ENCODE peak calls at places on chromosomes 12 and 14, in seven cellular contexts. L is endothelial cell of umbilical vein, K is neural progenitor cell, F is IMR-90, S is Karpas-422, T is HCT116, R is SK-N-SH. Q is an unnamed sample.

GRCh38 chr14:23306412-23307145 is at the start of gene BCL2L2:
- DNase-seq in R (peak), F (peak), L (peak), S (peak), T (peak), K (peak), Q (peak)

GRCh38 chr12:116360579-116361403 is 83.3 kb upstream of the MED13L start:
- DNase-seq in S (no peak), L (no peak), R (no peak), K (no peak), T (no peak), F (no peak), Q (no peak)

GRCh38 chr14:74621556-74621955 is 9.5 kb upstream of the LTBP2 start:
- DNase-seq in T (no peak), K (no peak), R (no peak), S (no peak), L (no peak), F (no peak), Q (no peak)

GRCh38 chr14:92877757-92878431 is 45.1 kb upstream of the CHGA start:
- DNase-seq in T (no peak), S (no peak), K (peak), F (no peak), R (no peak), L (peak), Q (peak)

GRCh38 chr14:79551591-79551990 is 659.7 kb downstream of the DIO2 start:
- DNase-seq in T (no peak), F (no peak), S (no peak), K (no peak), R (no peak), L (no peak), Q (peak)

GRCh38 chr12:81987351-81987750 is 228.2 kb upstream of the PPFIA2 start:
- DNase-seq in R (no peak), S (no peak), K (no peak), T (no peak), F (no peak), L (no peak), Q (no peak)

GRCh38 chr12:104454997-104455396 is 1.8 kb upstream of the CHST11 start:
- DNase-seq in S (no peak), F (peak), L (peak), T (peak), K (no peak), R (no peak), Q (no peak)

GRCh38 chr14:36513012-36513420 is 7.0 kb downstream of the NKX2-1 start:
- DNase-seq in L (no peak), K (peak), F (no peak), T (no peak), S (no peak), R (peak), Q (no peak)

GRCh38 chr14:35879654-35880249 is 53.6 kb downstream of the BRMS1L start:
- DNase-seq in K (peak), L (peak), F (peak), R (peak), T (peak), S (peak), Q (no peak)

GRCh38 chr14:105068818-105069217 is 3.6 kb upstream of the GPR132 start:
- DNase-seq in S (no peak), K (no peak), L (no peak), R (no peak), F (no peak), T (no peak), Q (no peak)

GRCh38 chr14:105070760-105071137 is 5.5 kb upstream of the GPR132 start:
- DNase-seq in S (no peak), K (no peak), R (no peak), T (no peak), L (no peak), F (no peak), Q (no peak)

GRCh38 chr14:105071326-105071725 is 6.1 kb upstream of the GPR132 start:
- DNase-seq in T (no peak), R (no peak), S (no peak), L (no peak), K (no peak), F (no peak), Q (no peak)

GRCh38 chr14:105069554-105069886 is 4.3 kb upstream of the GPR132 start:
- DNase-seq in T (no peak), L (no peak), S (no peak), F (no peak), K (no peak), R (no peak), Q (no peak)

GRCh38 chr14:105069887-105070759 is 4.9 kb upstream of the GPR132 start:
- DNase-seq in L (no peak), K (no peak), S (no peak), R (no peak), F (peak), T (no peak), Q (peak)
- H3K4me2 ChIP-seq in L (no peak), K (no peak), S (no peak), R (no peak), F (no peak), T (peak), Q (no peak)

DNA sequence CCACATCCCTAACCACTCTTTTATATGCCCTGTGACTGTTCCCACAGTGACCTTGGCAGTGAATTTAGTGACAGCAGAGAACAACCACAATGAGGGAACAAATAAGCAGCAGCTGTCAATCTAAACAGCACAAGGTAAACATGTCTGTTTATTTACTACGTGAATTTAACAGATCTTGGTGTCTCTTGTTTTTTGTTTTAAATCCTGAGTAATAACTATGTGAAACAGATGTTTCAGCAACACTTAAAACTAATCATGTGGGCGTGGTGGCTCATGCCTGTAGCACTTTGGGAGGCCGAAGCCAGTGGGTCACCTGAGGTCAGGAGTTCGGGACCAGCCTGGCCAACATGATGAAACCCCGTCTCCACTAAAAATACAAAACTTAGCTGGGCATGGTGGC is 17.0 kb upstream of the CFAP54 start:
- DNase-seq in R (no peak), T (no peak), K (no peak), S (no peak), L (no peak), F (no peak), Q (no peak)
- H2AFZ ChIP-seq in R (no peak), T (no peak), K (no peak), S (no peak), L (no peak), F (no peak), Q (no peak)

GRCh38 chr12:79988368-79988767 is 53.5 kb upstream of the PPP1R12A start:
- DNase-seq in S (no peak), T (no peak), F (peak), K (no peak), L (no peak), R (no peak), Q (peak)

GRCh38 chr12:79978692-79979091 is 43.8 kb upstream of the PPP1R12A start:
- DNase-seq in L (no peak), S (no peak), T (no peak), K (no peak), F (no peak), R (no peak), Q (no peak)

GRCh38 chr12:79982371-79983062 is 47.6 kb upstream of the PPP1R12A start:
- DNase-seq in T (no peak), L (no peak), S (no peak), R (no peak), K (no peak), F (no peak), Q (no peak)

GRCh38 chr12:79983969-79984629 is 49.2 kb upstream of the PPP1R12A start:
- DNase-seq in S (no peak), T (no peak), F (peak), R (no peak), K (peak), L (no peak), Q (peak)

DNA sequence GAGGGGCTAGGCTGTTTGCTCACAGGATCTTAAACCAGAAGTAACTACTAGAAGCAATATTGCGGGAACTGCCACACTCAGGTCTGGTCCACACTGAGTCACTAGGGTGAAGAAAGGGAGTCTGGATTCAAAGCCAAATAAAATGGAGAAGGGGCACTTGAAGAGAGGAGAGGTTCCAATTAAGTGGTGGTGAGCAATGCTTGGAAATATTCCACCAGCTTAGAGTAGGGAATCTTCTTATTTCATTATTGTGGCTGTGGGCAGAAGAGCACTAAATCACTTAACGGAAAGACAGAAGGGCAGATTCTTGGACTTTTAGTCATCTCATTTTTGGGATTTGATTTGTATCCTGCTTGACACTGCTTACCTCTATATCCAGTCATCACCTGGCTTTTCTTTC is 48.6 kb upstream of the PPP1R12A start:
- DNase-seq in R (no peak), L (no peak), T (no peak), S (no peak), K (no peak), F (peak), Q (no peak)
- H3K4me2 ChIP-seq in R (peak), L (no peak), T (no peak), S (no peak), K (no peak), F (no peak), Q (peak)

DNA sequence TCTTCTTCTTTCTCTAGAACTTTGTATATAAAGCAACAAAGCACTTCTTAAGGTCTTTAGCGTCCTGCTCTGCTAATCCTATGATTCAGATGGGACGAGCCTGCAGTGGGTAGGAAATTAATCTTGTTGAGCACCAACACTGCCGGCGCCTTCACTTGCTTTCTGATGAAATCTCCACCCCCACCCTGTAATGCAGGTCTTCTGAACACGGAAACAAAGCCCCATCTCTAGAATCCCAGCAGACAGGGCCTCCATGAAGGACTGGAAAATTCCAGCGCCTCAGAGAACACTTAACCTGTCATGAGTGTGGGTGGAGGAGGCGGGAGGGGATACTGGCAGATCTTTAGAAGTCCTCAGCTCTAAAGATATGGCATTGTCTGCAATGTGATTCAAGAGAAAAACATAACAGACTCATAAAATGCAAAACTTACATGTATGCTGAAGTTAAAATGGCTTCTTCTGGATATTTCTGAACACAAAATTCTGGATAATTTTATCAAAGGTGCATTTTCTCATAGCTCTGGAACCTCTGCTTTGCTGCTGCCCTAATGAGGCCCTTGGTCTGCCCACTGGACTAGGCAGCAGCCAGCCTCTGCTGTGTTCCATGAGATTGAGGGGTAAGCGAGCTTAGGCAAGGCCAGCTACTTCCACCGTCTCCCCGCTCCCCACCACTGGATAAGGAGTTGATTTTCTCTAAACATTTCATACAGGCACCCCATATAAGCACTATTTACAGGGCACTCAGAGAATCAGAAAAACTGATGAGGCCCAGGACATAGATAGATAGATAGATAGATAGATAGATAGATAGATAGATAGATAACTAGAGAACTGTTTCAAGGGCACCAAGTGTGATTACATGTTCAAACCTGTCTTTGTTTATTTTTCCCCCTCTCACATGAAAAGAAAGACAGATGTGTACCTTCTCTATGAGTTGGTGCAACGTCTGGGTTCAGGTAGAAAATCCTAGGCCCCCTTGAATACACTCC is 43.1 kb downstream of the ZFP36L1 start:
- DNase-seq in R (no peak), F (peak), K (no peak), L (no peak), S (no peak), T (no peak), Q (peak)
- H2AFZ ChIP-seq in R (no peak), F (peak), K (peak), L (no peak), S (no peak), T (no peak), Q (no peak)

GRCh38 chr14:30728471-30728870 is 106.4 kb downstream of the SCFD1 start:
- DNase-seq in S (no peak), R (no peak), L (no peak), T (no peak), F (no peak), K (no peak), Q (no peak)
- H3K4me2 ChIP-seq in S (no peak), R (no peak), L (no peak), T (no peak), F (no peak), K (no peak), Q (no peak)

DNA sequence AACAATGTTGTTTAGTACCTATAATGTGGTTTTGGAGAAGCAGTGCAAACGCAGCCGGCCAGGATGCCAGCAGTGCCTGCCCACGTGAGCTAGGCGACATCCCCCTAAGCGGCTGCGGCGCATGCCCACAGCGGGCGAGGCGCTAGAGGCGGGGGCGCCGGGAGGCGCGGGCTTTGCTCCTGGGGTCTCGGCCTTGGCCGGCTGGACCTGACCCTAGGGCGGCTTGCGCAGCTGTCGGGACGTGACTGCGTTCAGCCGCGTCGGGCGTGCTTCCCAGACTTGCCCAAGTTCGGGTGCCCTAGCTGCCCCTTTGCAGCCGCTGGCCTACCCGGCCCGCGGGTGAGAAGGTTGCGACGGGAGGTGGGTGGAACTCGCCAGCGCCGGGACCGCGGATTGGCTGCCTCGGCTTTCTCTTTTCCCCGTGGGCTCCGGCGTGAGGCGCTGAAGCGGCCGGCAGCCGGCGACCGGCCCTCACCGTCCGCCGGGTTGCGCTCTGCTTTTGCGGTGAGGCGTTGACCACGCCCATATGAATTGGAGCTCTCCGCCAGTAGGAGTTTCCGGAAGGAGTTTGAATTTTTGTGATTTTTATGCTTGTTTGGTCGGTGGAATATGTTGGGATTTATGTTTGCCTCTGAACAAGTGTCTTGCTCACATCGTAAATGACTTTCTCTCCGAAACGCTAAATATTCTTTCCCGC is at the start of gene TMEM19:
- DNase-seq in R (peak), S (peak), F (peak), T (peak), L (peak), K (peak), Q (peak)
- H2AFZ ChIP-seq in R (peak), S (peak), F (peak), T (peak), L (peak), K (peak), Q (peak)

GRCh38 chr12:128909653-128910052 is 56.4 kb downstream of the GLT1D1 start:
- DNase-seq in L (no peak), S (no peak), R (no peak), T (no peak), K (no peak), F (no peak), Q (peak)
- H3K4me2 ChIP-seq in L (no peak), S (no peak), R (no peak), T (no peak), K (no peak), F (no peak), Q (no peak)

DNA sequence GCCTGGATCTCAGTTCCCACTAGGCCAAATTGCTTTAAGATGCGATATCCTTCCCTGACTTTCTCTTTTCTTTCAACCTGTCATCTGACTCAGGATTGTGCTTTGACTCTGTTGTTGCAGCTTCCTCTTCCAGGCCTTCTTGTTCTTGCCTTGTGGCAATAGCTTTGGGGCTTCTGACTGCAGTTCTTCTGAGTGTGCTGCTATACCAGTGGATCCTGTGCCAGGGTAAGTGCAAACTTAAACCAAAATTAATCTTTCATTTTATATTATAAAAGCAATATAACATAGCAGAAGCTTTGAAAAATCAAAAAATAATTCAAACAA is 2.7 kb downstream of the KLRG1 start:
- DNase-seq in K (no peak), S (no peak), F (no peak), R (no peak), T (no peak), L (no peak), Q (no peak)
- H2AFZ ChIP-seq in K (no peak), S (no peak), F (no peak), R (no peak), T (no peak), L (peak), Q (no peak)

GRCh38 chr12:118035194-118036041 is 18.9 kb downstream of the RFC5 start:
- DNase-seq in L (peak), T (no peak), F (peak), K (peak), R (peak), S (peak), Q (no peak)

GRCh38 chr12:118036672-118037411 is 20.3 kb downstream of the RFC5 start:
- DNase-seq in L (no peak), F (no peak), R (no peak), T (no peak), S (no peak), K (no peak), Q (no peak)

GRCh38 chr12:118033902-118034301 is 17.4 kb downstream of the RFC5 start:
- DNase-seq in K (no peak), S (no peak), R (no peak), F (peak), L (peak), T (no peak), Q (no peak)

GRCh38 chr12:118033331-118033730 is 16.8 kb downstream of the RFC5 start:
- DNase-seq in K (no peak), S (no peak), R (no peak), T (no peak), F (no peak), L (peak), Q (no peak)

GRCh38 chr12:118034429-118035193 is 18.1 kb downstream of the RFC5 start:
- DNase-seq in S (no peak), T (no peak), K (peak), F (peak), R (peak), L (peak), Q (peak)
- H3K4me2 ChIP-seq in S (peak), T (peak), K (no peak), F (no peak), R (no peak), L (no peak), Q (no peak)